ENCODE peak calls at places on chromosomes 13 and 19, in six cellular contexts. W, V, U, S, P and J are unnamed samples.

GRCh38 chr19:52993342-52994178 is 20.2 kb upstream of the ERVV-1 start:
- DNase-seq in V (peak), U (peak), W (peak), S (peak), P (no peak), J (peak)

GRCh38 chr13:45367358-45367757 is 26.4 kb upstream of the TPT1 start:
- DNase-seq in P (peak), V (no peak), U (no peak), W (peak), S (peak), J (no peak)

GRCh38 chr19:51473009-51473707 is 5.2 kb upstream of the CEACAM18 start:
- DNase-seq in V (peak), P (no peak), S (no peak), W (peak), U (peak), J (no peak)

GRCh38 chr19:55585658-55586339 is 5.2 kb upstream of the ZNF579 start:
- DNase-seq in W (no peak), U (peak), V (peak), P (no peak), S (no peak), J (no peak)

GRCh38 chr19:48997972-48998371 is 4.3 kb downstream of the RUVBL2 start:
- DNase-seq in W (no peak), U (no peak), V (no peak), S (no peak), P (no peak), J (no peak)

GRCh38 chr19:10919352-10920287 is 8.8 kb downstream of the YIPF2 start:
- DNase-seq in S (no peak), U (no peak), P (no peak), V (no peak), W (no peak), J (no peak)

GRCh38 chr19:56132316-56132822 is 8.7 kb upstream of the ZNF444 start:
- DNase-seq in S (no peak), V (no peak), P (no peak), W (no peak), U (peak), J (no peak)

GRCh38 chr19:23901360-23901759 is 13.3 kb upstream of the ZNF726 start:
- DNase-seq in V (no peak), W (no peak), U (no peak), S (no peak), P (no peak), J (no peak)

GRCh38 chr13:28657784-28658538 is 969 bp upstream of the POMP start:
- DNase-seq in W (no peak), P (no peak), S (no peak), U (no peak), V (no peak), J (no peak)

GRCh38 chr13:93765811-93766210 is 539.2 kb downstream of the GPC6 start:
- DNase-seq in P (no peak), W (no peak), V (no peak), U (no peak), S (no peak), J (no peak)

GRCh38 chr13:26967119-26968038 is 204.2 kb downstream of the USP12 start:
- DNase-seq in V (peak), W (no peak), U (peak), P (no peak), S (no peak), J (no peak)

GRCh38 chr13:97275265-97275664 is 53.1 kb downstream of the MBNL2 start:
- DNase-seq in W (no peak), S (no peak), P (no peak), U (peak), V (no peak), J (no peak)

GRCh38 chr19:31338069-31338767 is 11.0 kb downstream of the TSHZ3 start:
- DNase-seq in S (no peak), U (peak), W (no peak), V (peak), P (no peak), J (no peak)

GRCh38 chr13:24267283-24267682 is 42.1 kb upstream of the C1QTNF9 start:
- DNase-seq in V (peak), W (no peak), U (peak), P (no peak), S (no peak), J (no peak)

GRCh38 chr13:80339578-80339840 is 1.4 kb downstream of the SPRY2 start:
- DNase-seq in U (no peak), V (no peak), W (no peak), P (no peak), S (no peak), J (no peak)

GRCh38 chr19:41744850-41745249 is 10.5 kb upstream of the CEACAM6 start:
- DNase-seq in W (no peak), U (no peak), S (no peak), P (no peak), V (no peak), J (no peak)

GRCh38 chr13:46951516-46951915 is 54.7 kb upstream of the HTR2A start:
- DNase-seq in U (no peak), P (no peak), V (no peak), S (no peak), W (no peak), J (no peak)

GRCh38 chr13:59924256-59924655 is 239.5 kb downstream of the DIAPH3 start:
- DNase-seq in U (no peak), V (no peak), S (no peak), P (no peak), W (no peak), J (no peak)

GRCh38 chr13:19993024-19993423 is 34.5 kb downstream of the ZMYM2 start:
- DNase-seq in S (no peak), V (no peak), U (no peak), W (no peak), P (no peak), J (no peak)

GRCh38 chr19:52086481-52086880 is 9.1 kb downstream of the ZNF841 start:
- DNase-seq in V (no peak), P (no peak), S (no peak), W (no peak), U (no peak), J (no peak)

GRCh38 chr13:95553614-95554385 is 1.3 kb downstream of the CLDN10 start:
- DNase-seq in W (no peak), S (no peak), V (no peak), U (no peak), P (no peak), J (no peak)

GRCh38 chr19:344625-345319 is at the start of gene MIER2:
- DNase-seq in V (peak), S (peak), W (peak), P (no peak), U (peak), J (no peak)

GRCh38 chr19:46815833-46816627 is 27.6 kb upstream of the SLC1A5 start:
- DNase-seq in S (no peak), W (no peak), V (no peak), P (no peak), U (no peak), J (no peak)

GRCh38 chr19:55633866-55634265 is 6.9 kb upstream of the ZNF580 start:
- DNase-seq in V (no peak), U (no peak), W (no peak), S (no peak), P (no peak), J (no peak)

GRCh38 chr13:24511019-24511823 is 1.4 kb downstream of the PARP4 start:
- DNase-seq in P (peak), U (no peak), W (no peak), S (no peak), V (no peak), J (no peak)

GRCh38 chr19:45187421-45188100 is 9.0 kb downstream of the BLOC1S3 start:
- DNase-seq in U (no peak), W (no peak), P (no peak), V (no peak), S (no peak), J (no peak)

GRCh38 chr19:787551-787950 is 9.7 kb upstream of the PTBP1 start:
- DNase-seq in S (no peak), U (no peak), W (no peak), V (no peak), P (no peak), J (no peak)

GRCh38 chr13:26628706-26629105 is 71.2 kb downstream of the WASF3 start:
- DNase-seq in V (no peak), P (no peak), S (no peak), U (no peak), W (no peak), J (no peak)

GRCh38 chr19:6056801-6057650 is 53.3 kb downstream of the RFX2 start:
- DNase-seq in P (peak), U (peak), W (no peak), S (peak), V (peak), J (no peak)

GRCh38 chr13:111243981-111244380 is 76.5 kb upstream of the TEX29 start:
- DNase-seq in W (no peak), U (no peak), S (no peak), P (no peak), V (no peak), J (no peak)

GRCh38 chr19:15680923-15681322 is 8.0 kb downstream of the CYP4F12 start:
- DNase-seq in S (no peak), U (no peak), V (no peak), W (no peak), P (no peak), J (no peak)

GRCh38 chr13:95714142-95714832 is 37.3 kb downstream of the DNAJC3 start:
- DNase-seq in P (peak), V (no peak), U (no peak), S (no peak), W (no peak), J (no peak)

GRCh38 chr13:31944262-31945160 is 87.1 kb upstream of the FRY start:
- DNase-seq in W (no peak), U (no peak), S (no peak), V (no peak), P (no peak), J (no peak)

GRCh38 chr13:25037057-25037813 is 58.7 kb upstream of the PABPC3 start:
- DNase-seq in P (peak), U (peak), W (no peak), S (no peak), V (no peak), J (peak)

GRCh38 chr19:49677232-49677881 is at the start of gene PRMT1:
- DNase-seq in V (peak), W (no peak), P (no peak), U (no peak), S (no peak), J (no peak)

GRCh38 chr19:35908977-35909683 is 1.0 kb upstream of the TYROBP start:
- DNase-seq in U (peak), W (no peak), P (no peak), S (peak), V (no peak), J (no peak)

GRCh38 chr19:8466018-8466417 is 21.2 kb downstream of the HNRNPM start:
- DNase-seq in P (no peak), W (no peak), U (no peak), V (no peak), S (no peak), J (no peak)

GRCh38 chr13:106619688-106620555 is 52.0 kb upstream of the ARGLU1 start:
- DNase-seq in V (peak), P (peak), W (no peak), U (peak), S (no peak), J (no peak)

GRCh38 chr19:43470288-43470687 is 4.9 kb upstream of the LYPD3 start:
- DNase-seq in U (no peak), W (peak), P (no peak), V (no peak), S (no peak), J (no peak)